ENCODE peak calls at places on chromosomes 16 and 17, in eight cellular contexts. L is pancreas, S is IMR-90, H is RWPE1, V is lower lobe of right lung, M is heart right ventricle, A is AG04450, F is brain microvascular endothelial cell. U is an unnamed sample.

GRCh38 chr16:57277586-57277985 is 6.9 kb downstream of the PLLP start:
- DNase-seq in L (peak), S (peak), H (peak), V (peak), M (no peak), A (no peak), F (peak), U (peak)

GRCh38 chr16:3283525-3284447 is 495 bp downstream of the ZNF263 start:
- DNase-seq in L (peak), S (no peak), H (no peak), V (no peak), M (no peak), A (no peak), F (no peak), U (no peak)

GRCh38 chr17:35566955-35567354 is 6.3 kb upstream of the SLFN14 start:
- DNase-seq in L (no peak), S (no peak), H (no peak), V (no peak), M (no peak), A (no peak), F (no peak), U (no peak)

GRCh38 chr17:2369551-2370210 is 31.2 kb downstream of the MNT start:
- DNase-seq in L (no peak), S (no peak), H (no peak), V (no peak), M (no peak), A (no peak), F (no peak), U (no peak)

GRCh38 chr17:70059076-70059475 is 15.9 kb upstream of the KCNJ16 start:
- DNase-seq in L (no peak), S (no peak), H (no peak), V (no peak), M (no peak), A (no peak), F (no peak), U (no peak)

GRCh38 chr17:29709861-29710849 is 87.4 kb upstream of the CORO6 start:
- DNase-seq in L (no peak), S (peak), H (no peak), V (no peak), M (no peak), A (no peak), F (no peak), U (no peak)

GRCh38 chr17:15463363-15463762 is 4.1 kb downstream of the CDRT4 start:
- DNase-seq in L (no peak), S (peak), H (peak), V (no peak), M (peak), A (peak), F (peak), U (peak)

GRCh38 chr17:48704521-48704920 is 17.8 kb downstream of the PRAC1 start:
- DNase-seq in L (no peak), S (no peak), H (no peak), V (no peak), M (no peak), A (no peak), F (no peak), U (no peak)

GRCh38 chr17:47164263-47164662 is 24.8 kb downstream of the CDC27 start:
- DNase-seq in L (no peak), S (no peak), H (no peak), V (no peak), M (no peak), A (no peak), F (no peak), U (no peak)

GRCh38 chr16:75922250-75922649 is 196.0 kb upstream of the CPHXL start:
- DNase-seq in L (no peak), S (no peak), H (no peak), V (no peak), M (no peak), A (no peak), F (no peak), U (no peak)

GRCh38 chr17:29376667-29377268 is 13.4 kb upstream of the TAOK1 start:
- DNase-seq in L (no peak), S (peak), H (peak), V (no peak), M (peak), A (peak), F (peak), U (no peak)

GRCh38 chr17:9239821-9240658 is 218.7 kb downstream of the NTN1 start:
- DNase-seq in L (peak), S (peak), H (peak), V (peak), M (peak), A (no peak), F (peak), U (peak)

GRCh38 chr17:21194688-21195087 is 19.3 kb downstream of the TMEM11 start:
- DNase-seq in L (no peak), S (peak), H (no peak), V (no peak), M (peak), A (peak), F (no peak), U (no peak)

GRCh38 chr17:3843935-3844516 is 2.0 kb downstream of the NCBP3 start:
- DNase-seq in L (no peak), S (no peak), H (peak), V (no peak), M (no peak), A (no peak), F (no peak), U (peak)

GRCh38 chr17:74758846-74759163 is 10.4 kb downstream of the NHERF1 start:
- DNase-seq in L (peak), S (peak), H (peak), V (no peak), M (no peak), A (no peak), F (no peak), U (no peak)

GRCh38 chr16:88905563-88905962 is 39.1 kb upstream of the PABPN1L start:
- DNase-seq in L (no peak), S (no peak), H (peak), V (no peak), M (no peak), A (no peak), F (no peak), U (no peak)

GRCh38 chr17:79985951-79986391 is 49.7 kb downstream of the TBC1D16 start:
- DNase-seq in L (peak), S (no peak), H (no peak), V (peak), M (no peak), A (no peak), F (no peak), U (no peak)

GRCh38 chr16:4215106-4215505 is 26.8 kb downstream of the SRL start:
- DNase-seq in L (no peak), S (no peak), H (no peak), V (no peak), M (no peak), A (no peak), F (no peak), U (no peak)

GRCh38 chr16:78731785-78732184 is 632.3 kb downstream of the WWOX start:
- DNase-seq in L (no peak), S (no peak), H (no peak), V (no peak), M (no peak), A (no peak), F (no peak), U (no peak)

GRCh38 chr16:11310997-11311561 is 29.9 kb upstream of the PRM1 start:
- DNase-seq in L (no peak), S (no peak), H (no peak), V (no peak), M (no peak), A (no peak), F (no peak), U (no peak)

GRCh38 chr16:72894291-72895151 is 153.4 kb downstream of the ZFHX3 start:
- DNase-seq in L (no peak), S (peak), H (no peak), V (no peak), M (peak), A (no peak), F (peak), U (no peak)

GRCh38 chr16:5863207-5863606 is 765.6 kb upstream of the EEF2KMT start:
- DNase-seq in L (no peak), S (no peak), H (no peak), V (no peak), M (no peak), A (no peak), F (no peak), U (no peak)

GRCh38 chr16:5867250-5867649 is 769.7 kb upstream of the EEF2KMT start:
- DNase-seq in L (no peak), S (no peak), H (no peak), V (no peak), M (no peak), A (no peak), F (no peak), U (no peak)

GRCh38 chr16:5870886-5871715 is 773.5 kb upstream of the EEF2KMT start:
- DNase-seq in L (no peak), S (no peak), H (no peak), V (no peak), M (no peak), A (no peak), F (no peak), U (no peak)

GRCh38 chr16:5862103-5863003 is 764.8 kb upstream of the EEF2KMT start:
- DNase-seq in L (no peak), S (no peak), H (no peak), V (no peak), M (no peak), A (no peak), F (no peak), U (no peak)

DNA sequence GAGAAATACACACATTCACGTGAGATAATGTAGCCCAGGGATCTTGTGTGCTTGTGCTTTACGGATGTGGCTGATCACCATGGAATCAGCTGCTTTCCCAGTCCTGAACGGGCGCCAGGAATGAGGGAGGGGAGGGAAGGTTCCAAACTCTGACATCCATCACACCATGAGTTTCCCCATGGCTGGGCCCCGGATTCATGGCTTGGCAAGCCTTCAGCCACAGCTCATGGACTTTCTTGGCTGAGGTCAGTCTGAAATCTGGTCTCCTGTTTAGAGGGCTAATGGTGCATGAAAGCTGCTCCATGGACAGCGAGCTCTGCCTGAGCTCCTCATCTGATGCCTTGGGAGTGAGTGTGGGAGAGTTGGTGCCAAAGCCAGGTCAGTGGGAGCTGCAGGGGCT is 767.6 kb upstream of the EEF2KMT start:
- DNase-seq in L (no peak), S (no peak), H (no peak), V (no peak), M (no peak), A (no peak), F (no peak), U (no peak)
- TF ChIP-seq CTCF in L (no peak), S (no peak), H (no peak), V (no peak), M (no peak), A (no peak), F (no peak), U (no peak)

DNA sequence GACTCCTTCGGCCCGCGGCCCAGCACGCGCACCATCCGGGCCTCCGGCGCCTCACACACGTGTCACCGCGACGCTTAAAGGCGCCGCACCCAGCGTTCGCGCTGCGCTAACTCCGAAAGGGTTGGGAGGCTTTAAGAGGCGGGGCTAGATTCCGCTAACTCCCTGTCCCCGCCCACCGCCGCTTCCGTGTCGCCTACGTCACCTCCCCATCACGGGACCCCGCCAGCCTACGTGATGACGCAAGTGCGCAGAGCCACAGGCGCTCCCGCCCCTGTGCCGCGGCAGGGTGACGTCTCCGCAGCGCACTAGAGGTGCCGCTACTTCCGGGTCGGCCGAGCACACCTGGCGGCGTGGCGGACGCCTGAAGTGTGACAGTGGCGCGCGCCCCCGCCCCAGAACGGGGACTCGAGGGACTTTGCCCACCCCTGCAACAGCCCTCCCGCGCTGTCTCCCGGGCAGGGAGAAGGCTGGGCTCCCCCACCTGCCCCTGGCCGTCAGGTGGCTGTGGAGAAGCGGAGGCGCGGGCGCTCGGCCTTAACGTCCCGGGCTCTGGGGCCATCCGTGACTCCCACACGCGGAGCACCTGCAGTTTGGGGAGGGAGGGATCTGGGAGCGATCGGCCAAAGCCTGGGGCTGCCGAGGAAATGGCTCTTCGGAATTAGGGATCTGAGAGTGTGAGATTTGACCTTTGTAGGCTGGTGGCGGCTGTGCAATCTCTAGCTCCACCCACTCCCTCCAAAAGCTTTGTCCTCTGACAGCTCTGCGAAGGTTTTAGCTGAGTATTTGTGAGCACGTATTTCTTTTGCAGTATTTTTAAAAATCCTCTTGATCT is at the start of gene USP36:
- DNase-seq in L (peak), S (peak), H (peak), V (peak), M (peak), A (peak), F (peak), U (peak)
- TF ChIP-seq CTCF in L (no peak), S (no peak), H (no peak), V (no peak), M (no peak), A (no peak), F (no peak), U (no peak)

DNA sequence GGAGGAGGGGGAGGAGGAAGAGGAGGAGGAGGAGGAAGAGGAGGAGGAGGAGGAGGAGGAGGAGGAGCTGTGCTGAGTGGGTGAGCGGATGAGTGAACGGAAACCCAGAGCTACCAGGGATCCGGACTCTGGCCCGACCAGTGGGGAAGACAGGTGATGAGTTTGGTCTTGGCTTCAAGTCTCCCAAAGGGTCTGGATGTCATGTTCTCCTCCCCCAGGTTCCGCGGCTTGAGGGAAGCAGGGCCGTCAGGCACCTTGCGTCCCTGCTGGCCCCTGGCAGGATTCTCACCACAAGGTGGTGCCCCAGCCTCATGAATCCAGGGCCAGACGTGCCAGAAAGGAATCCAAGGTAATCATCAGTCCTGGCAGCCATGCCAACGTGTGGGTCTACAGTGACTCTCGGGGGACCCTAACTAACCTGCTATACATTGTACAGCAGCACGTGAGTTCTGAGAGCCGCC is 13.5 kb upstream of the ABAT start:
- DNase-seq in L (peak), S (peak), H (peak), V (peak), M (peak), A (peak), F (peak), U (peak)
- TF ChIP-seq CTCF in L (peak), S (peak), H (peak), V (peak), M (no peak), A (peak), F (peak), U (peak)

GRCh38 chr17:59106463-59107305 is at the start of gene TRIM37:
- DNase-seq in L (peak), S (peak), H (peak), V (peak), M (peak), A (peak), F (peak), U (peak)
- TF ChIP-seq CTCF in L (no peak), S (no peak), H (peak), V (no peak), M (no peak), A (no peak), F (no peak), U (no peak)

U was measured in Calu3.